ENCODE peak calls at places on chromosome 18, in four cellular contexts. T is naive B cell, Y is amygdala, M is GM04503. S is an unnamed sample.

GRCh38 chr18:75869197-75869596 is 441.7 kb upstream of the SMIM21 start:
- DNase-seq in T (no peak), Y (no peak), M (no peak), S (no peak)

GRCh38 chr18:23504720-23505119 is 1.4 kb downstream of the RMC1 start:
- DNase-seq in T (no peak), Y (no peak), M (no peak), S (no peak)

GRCh38 chr18:34651586-34652369 is 58.3 kb upstream of the DTNA start:
- DNase-seq in T (no peak), Y (no peak), M (no peak), S (no peak)

GRCh38 chr18:55038162-55038561 is 78.9 kb upstream of the CCDC68 start:
- DNase-seq in T (no peak), Y (no peak), M (no peak), S (no peak)

GRCh38 chr18:25467226-25468065 is 115.5 kb upstream of the ZNF521 start:
- DNase-seq in T (no peak), Y (no peak), M (no peak), S (peak)

GRCh38 chr18:12307871-12308385 is at the start of gene TUBB6:
- DNase-seq in T (peak), Y (no peak), M (no peak), S (no peak)

GRCh38 chr18:74496508-74497307 is 545 bp downstream of the CNDP2 start:
- DNase-seq in T (no peak), Y (peak), M (peak), S (peak)

GRCh38 chr18:49664086-49664890 is 102.4 kb downstream of the LIPG start:
- DNase-seq in T (no peak), Y (no peak), M (no peak), S (no peak)